ENCODE peak calls at places on chromosomes 16 and 17, in five cellular contexts. One of them, this sample, is unnamed.
A peak's percentile ranks its signal among the peaks of the same experiment; 100 is the strongest.

GRCh38 chr17:28372203-28372944 is 880 bp downstream of the SARM1 start:
- ATAC-seq in K562: no peak
- ATAC-seq in A549: no peak
- ATAC-seq in GM12878: peak; percentile 10
- ATAC-seq in upper lobe of left lung: no peak
- ATAC-seq in this sample: peak; percentile 10

GRCh38 chr16:67404740-67405226 is 11.5 kb upstream of the TPPP3 start:
- ATAC-seq in GM12878: no peak
- ATAC-seq in K562: no peak
- ATAC-seq in A549: no peak
- ATAC-seq in upper lobe of left lung: peak; percentile 90
- ATAC-seq in this sample: no peak

GRCh38 chr17:65078441-65079160 is 22.1 kb upstream of the GNA13 start:
- ATAC-seq in A549: no peak
- ATAC-seq in GM12878: no peak
- ATAC-seq in K562: no peak
- ATAC-seq in upper lobe of left lung: no peak
- ATAC-seq in this sample: no peak

GRCh38 chr17:44971776-44972483 is 3.8 kb upstream of the C1QL1 start:
- ATAC-seq in GM12878: no peak
- ATAC-seq in K562: no peak
- ATAC-seq in upper lobe of left lung: no peak
- ATAC-seq in A549: no peak
- ATAC-seq in this sample: no peak

GRCh38 chr16:72935896-72936295 is 112.0 kb downstream of the ZFHX3 start:
- ATAC-seq in A549: no peak
- ATAC-seq in GM12878: no peak
- ATAC-seq in upper lobe of left lung: no peak
- ATAC-seq in K562: no peak
- ATAC-seq in this sample: no peak

GRCh38 chr17:47700471-47701449 is 6.8 kb downstream of the TBKBP1 start:
- ATAC-seq in GM12878: no peak
- ATAC-seq in upper lobe of left lung: no peak
- ATAC-seq in K562: no peak
- ATAC-seq in A549: no peak
- ATAC-seq in this sample: no peak

GRCh38 chr16:750454-750853 is 9.7 kb upstream of the CIAO3 start:
- ATAC-seq in K562: peak; percentile 19
- ATAC-seq in GM12878: no peak
- ATAC-seq in A549: no peak
- ATAC-seq in upper lobe of left lung: no peak
- ATAC-seq in this sample: no peak

GRCh38 chr17:238964-239259 is 57.5 kb upstream of the DOC2B start:
- ATAC-seq in A549: no peak
- ATAC-seq in GM12878: no peak
- ATAC-seq in K562: no peak
- ATAC-seq in upper lobe of left lung: peak; percentile 57
- ATAC-seq in this sample: no peak

GRCh38 chr16:12120331-12120981 is 143.9 kb downstream of the SNX29 start:
- ATAC-seq in A549: no peak
- ATAC-seq in GM12878: no peak
- ATAC-seq in upper lobe of left lung: no peak
- ATAC-seq in K562: no peak
- ATAC-seq in this sample: peak; percentile 28

GRCh38 chr17:70678889-70679288 is 509.6 kb downstream of the KCNJ2 start:
- ATAC-seq in GM12878: no peak
- ATAC-seq in A549: no peak
- ATAC-seq in K562: no peak
- ATAC-seq in upper lobe of left lung: no peak
- ATAC-seq in this sample: no peak

GRCh38 chr16:53542283-53542682 is 39.3 kb upstream of the AKTIP start:
- ATAC-seq in GM12878: no peak
- ATAC-seq in A549: no peak
- ATAC-seq in upper lobe of left lung: no peak
- ATAC-seq in K562: peak; percentile 53
- ATAC-seq in this sample: no peak

GRCh38 chr16:88534731-88535141 is 35.5 kb upstream of the ZC3H18 start:
- ATAC-seq in GM12878: peak; percentile 73
- ATAC-seq in upper lobe of left lung: no peak
- ATAC-seq in K562: no peak
- ATAC-seq in A549: peak; percentile 51
- ATAC-seq in this sample: peak; percentile 11

GRCh38 chr16:85485379-85485778 is 127.7 kb upstream of the GSE1 start:
- ATAC-seq in GM12878: no peak
- ATAC-seq in upper lobe of left lung: no peak
- ATAC-seq in A549: no peak
- ATAC-seq in K562: no peak
- ATAC-seq in this sample: no peak

DNA sequence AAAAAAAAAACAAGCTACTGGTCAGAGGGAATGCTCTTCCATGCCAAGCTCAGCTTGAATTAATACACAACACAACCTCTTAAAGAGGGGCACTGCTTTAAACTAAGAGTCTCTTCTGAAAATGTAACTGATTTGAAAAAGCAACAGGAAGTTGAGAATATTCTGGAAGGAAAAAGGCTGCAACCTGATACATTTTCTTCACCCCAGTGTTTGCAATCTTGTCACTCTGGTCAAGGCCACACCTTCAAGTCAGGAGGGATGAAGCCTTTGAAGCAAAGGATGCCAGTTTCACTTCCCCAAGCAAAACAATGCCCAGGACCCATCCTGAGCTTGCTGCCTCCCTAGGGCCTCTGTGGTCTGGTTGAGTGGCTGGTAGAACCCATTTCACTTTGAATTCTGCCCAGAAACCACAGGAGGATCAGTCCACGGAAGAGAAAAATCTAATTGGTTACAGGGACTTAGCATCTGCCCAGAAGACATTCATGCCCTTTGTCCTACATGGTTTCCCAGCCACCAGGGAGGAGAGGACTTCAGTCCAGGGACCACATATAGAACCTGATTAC is 389.7 kb downstream of the SOX9 start:
- ATAC-seq in upper lobe of left lung: no peak
- ATAC-seq in K562: no peak
- ATAC-seq in A549: peak; percentile 43
- ATAC-seq in GM12878: peak; percentile 80
- ATAC-seq in this sample: no peak
- TF ChIP-seq EP300 in upper lobe of left lung: no peak
- TF ChIP-seq EP300 in K562: no peak
- TF ChIP-seq EP300 in A549: no peak
- TF ChIP-seq EP300 in GM12878: no peak
- TF ChIP-seq EP300 in this sample: no peak

GRCh38 chr17:9241774-9242496 is 220.6 kb downstream of the NTN1 start:
- ATAC-seq in A549: no peak
- ATAC-seq in GM12878: no peak
- ATAC-seq in upper lobe of left lung: no peak
- ATAC-seq in K562: no peak
- ATAC-seq in this sample: no peak

GRCh38 chr17:9239260-9239820 is 218.0 kb downstream of the NTN1 start:
- ATAC-seq in GM12878: no peak
- ATAC-seq in A549: peak; percentile 2
- ATAC-seq in upper lobe of left lung: no peak
- ATAC-seq in K562: no peak
- ATAC-seq in this sample: peak; percentile 0

GRCh38 chr17:9239821-9240658 is 218.7 kb downstream of the NTN1 start:
- ATAC-seq in K562: peak; percentile 94
- ATAC-seq in upper lobe of left lung: peak; percentile 52
- ATAC-seq in A549: peak; percentile 52
- ATAC-seq in GM12878: peak; percentile 85
- ATAC-seq in this sample: peak; percentile 78

GRCh38 chr17:9241371-9241712 is 220.0 kb downstream of the NTN1 start:
- ATAC-seq in upper lobe of left lung: peak; percentile 23
- ATAC-seq in A549: peak; percentile 7
- ATAC-seq in GM12878: no peak
- ATAC-seq in K562: no peak
- ATAC-seq in this sample: no peak

DNA sequence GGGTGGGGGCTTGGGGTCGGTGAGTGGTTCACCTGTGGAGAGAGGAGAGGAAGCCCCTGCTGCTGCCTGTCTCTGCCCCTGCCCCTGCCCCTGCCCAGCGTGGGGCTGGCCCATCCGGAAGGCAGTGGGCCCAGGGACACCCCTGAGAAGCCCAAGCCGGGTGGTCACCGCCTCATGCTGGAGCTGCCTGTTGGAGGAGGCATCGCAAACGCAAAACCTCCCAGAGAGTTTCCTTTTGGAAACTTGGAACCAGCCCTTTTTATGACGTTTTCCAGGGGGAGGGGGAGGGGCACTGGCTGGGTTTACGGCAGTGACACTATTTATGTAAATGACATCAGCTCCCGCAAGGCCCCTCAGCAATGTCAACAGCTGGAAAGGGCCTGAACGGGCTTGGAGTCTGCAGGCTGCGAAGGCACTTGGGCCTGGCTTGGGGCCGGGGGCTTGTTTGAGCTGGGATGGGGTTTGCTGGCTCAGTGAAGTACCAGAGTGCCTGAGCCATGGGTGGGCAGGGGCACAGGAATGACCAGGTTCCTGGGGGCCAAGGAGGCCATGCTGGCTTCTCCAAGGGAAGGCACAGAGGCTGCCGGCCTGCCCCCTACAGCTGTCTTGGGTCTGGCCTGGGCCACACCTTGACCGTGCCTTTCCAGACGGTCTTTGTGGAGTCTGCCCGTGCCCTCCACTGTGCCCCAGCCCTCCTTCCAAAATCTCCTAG is 219.5 kb downstream of the NTN1 start:
- ATAC-seq in GM12878: no peak
- ATAC-seq in K562: peak; percentile 62
- ATAC-seq in upper lobe of left lung: peak; percentile 32
- ATAC-seq in A549: peak; percentile 4
- ATAC-seq in this sample: peak; percentile 41
- TF ChIP-seq EP300 in GM12878: no peak
- TF ChIP-seq EP300 in K562: no peak
- TF ChIP-seq EP300 in upper lobe of left lung: no peak
- TF ChIP-seq EP300 in A549: no peak
- TF ChIP-seq EP300 in this sample: no peak

GRCh38 chr16:74774223-74775139 is at the start of gene FA2H:
- ATAC-seq in upper lobe of left lung: peak; percentile 92
- ATAC-seq in K562: peak; percentile 100
- ATAC-seq in GM12878: peak; percentile 93
- ATAC-seq in A549: peak; percentile 96
- ATAC-seq in this sample: peak; percentile 82
- TF ChIP-seq EP300 in upper lobe of left lung: no peak
- TF ChIP-seq EP300 in K562: no peak
- TF ChIP-seq EP300 in GM12878: no peak
- TF ChIP-seq EP300 in A549: no peak
- TF ChIP-seq EP300 in this sample: no peak

GRCh38 chr17:75289122-75289831 is at the start of gene SLC25A19:
- ATAC-seq in upper lobe of left lung: peak; percentile 100
- ATAC-seq in K562: peak; percentile 99
- ATAC-seq in GM12878: peak; percentile 95
- ATAC-seq in A549: peak; percentile 97
- ATAC-seq in this sample: peak; percentile 99
- TF ChIP-seq EP300 in upper lobe of left lung: no peak
- TF ChIP-seq EP300 in K562: no peak
- TF ChIP-seq EP300 in GM12878: no peak
- TF ChIP-seq EP300 in A549: no peak
- TF ChIP-seq EP300 in this sample: no peak

GRCh38 chr17:61005358-61005757 is 327.7 kb downstream of the BCAS3 start:
- ATAC-seq in A549: no peak
- ATAC-seq in K562: no peak
- ATAC-seq in GM12878: no peak
- ATAC-seq in upper lobe of left lung: no peak
- ATAC-seq in this sample: no peak

GRCh38 chr17:61007980-61008379 is 330.3 kb downstream of the BCAS3 start:
- ATAC-seq in upper lobe of left lung: no peak
- ATAC-seq in GM12878: no peak
- ATAC-seq in A549: no peak
- ATAC-seq in K562: no peak
- ATAC-seq in this sample: no peak

GRCh38 chr17:61000911-61001310 is 323.3 kb downstream of the BCAS3 start:
- ATAC-seq in upper lobe of left lung: no peak
- ATAC-seq in A549: no peak
- ATAC-seq in K562: no peak
- ATAC-seq in GM12878: no peak
- ATAC-seq in this sample: no peak

DNA sequence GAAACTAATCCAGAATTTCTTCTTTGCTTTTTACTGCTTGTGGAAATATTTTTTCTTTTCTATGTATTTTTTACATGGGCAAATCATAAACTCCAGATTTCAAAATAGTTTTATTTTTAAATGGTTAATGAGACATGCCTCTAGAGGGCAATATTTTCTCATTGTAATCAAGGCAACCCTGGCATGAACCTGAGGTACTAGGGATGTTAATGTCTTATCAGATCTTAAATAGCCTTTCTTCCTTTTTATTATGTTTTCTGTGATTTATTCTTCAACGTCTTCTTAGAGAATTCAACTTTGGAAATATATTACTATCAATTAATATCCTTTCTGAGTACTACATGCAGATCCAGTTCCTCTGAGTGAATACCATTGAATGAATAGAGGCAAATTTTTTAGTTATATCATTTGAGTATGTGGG is 324.7 kb downstream of the BCAS3 start:
- ATAC-seq in upper lobe of left lung: no peak
- ATAC-seq in A549: no peak
- ATAC-seq in K562: no peak
- ATAC-seq in GM12878: peak; percentile 45
- ATAC-seq in this sample: no peak
- TF ChIP-seq EP300 in upper lobe of left lung: no peak
- TF ChIP-seq EP300 in A549: no peak
- TF ChIP-seq EP300 in K562: no peak
- TF ChIP-seq EP300 in GM12878: no peak
- TF ChIP-seq EP300 in this sample: no peak

GRCh38 chr17:2399572-2400473 is 1.0 kb downstream of the MNT start:
- ATAC-seq in upper lobe of left lung: peak; percentile 86
- ATAC-seq in K562: peak; percentile 73
- ATAC-seq in GM12878: peak; percentile 74
- ATAC-seq in A549: peak; percentile 27
- ATAC-seq in this sample: peak; percentile 66
- TF ChIP-seq EP300 in upper lobe of left lung: peak; percentile 55
- TF ChIP-seq EP300 in K562: no peak
- TF ChIP-seq EP300 in GM12878: no peak
- TF ChIP-seq EP300 in A549: no peak
- TF ChIP-seq EP300 in this sample: peak; percentile 69